ENCODE peak calls at places on chromosomes 6 and 20, in seven cellular contexts. J is heart left ventricle, B is adrenal gland, O is IMR-90, D is transverse colon, S is AG10803, A is pancreas. I is an unnamed sample.

GRCh38 chr6:47853766-47854165 is 71.9 kb downstream of the OPN5 start:
- DNase-seq in O (no peak), B (no peak), D (no peak), A (no peak), S (no peak), J (no peak), I (no peak)

GRCh38 chr20:41534842-41535241 is 83.3 kb downstream of the CHD6 start:
- DNase-seq in J (no peak), B (no peak), D (no peak), O (peak; percentile 28), S (no peak), A (no peak), I (peak; percentile 28)

GRCh38 chr20:951384-952169 is 35.4 kb upstream of the ANGPT4 start:
- DNase-seq in A (no peak), S (no peak), B (no peak), D (no peak), O (no peak), J (no peak), I (no peak)

GRCh38 chr6:43986177-43986825 is 141.0 kb downstream of the MRPL14 start:
- DNase-seq in B (no peak), S (no peak), A (no peak), D (no peak), O (no peak), J (no peak), I (no peak)

GRCh38 chr20:30910937-30911725 is 346.3 kb upstream of the DEFB115 start:
- DNase-seq in O (no peak), D (no peak), B (no peak), S (no peak), A (no peak), J (no peak), I (no peak)

GRCh38 chr6:115441671-115442070 is 619.0 kb downstream of the FRK start:
- DNase-seq in D (no peak), J (no peak), B (no peak), S (peak; percentile 78), A (no peak), O (no peak), I (no peak)

GRCh38 chr20:37349517-37350491 is 3.9 kb downstream of the SRC start:
- DNase-seq in B (peak; percentile 86), O (peak; percentile 17), S (peak; percentile 34), J (no peak), D (no peak), A (no peak), I (no peak)

GRCh38 chr6:108914235-108915022 is 66.2 kb downstream of the ARMC2 start:
- DNase-seq in O (peak; percentile 20), D (no peak), S (peak; percentile 16), J (no peak), A (no peak), B (peak; percentile 27), I (no peak)

GRCh38 chr6:64013061-64013410 is 377.4 kb downstream of the PHF3 start:
- DNase-seq in O (no peak), D (no peak), B (no peak), A (no peak), S (no peak), J (no peak), I (no peak)

GRCh38 chr6:111258615-111259088 is 171.3 kb downstream of the SLC16A10 start:
- DNase-seq in S (peak; percentile 73), J (no peak), O (no peak), B (no peak), D (no peak), A (no peak), I (no peak)

GRCh38 chr6:144190593-144190992 is 40.3 kb downstream of the STX11 start:
- DNase-seq in O (peak; percentile 79), A (no peak), S (peak; percentile 59), B (peak; percentile 59), D (no peak), J (peak; percentile 22), I (peak; percentile 75)

GRCh38 chr6:160030103-160030502 is 61.2 kb downstream of the IGF2R start:
- DNase-seq in J (peak; percentile 89), S (peak; percentile 96), D (peak; percentile 71), O (peak; percentile 97), A (peak; percentile 83), B (peak; percentile 89), I (peak; percentile 94)

GRCh38 chr6:6918216-6918983 is 189.4 kb upstream of the RREB1 start:
- DNase-seq in B (peak; percentile 55), D (no peak), A (no peak), O (peak; percentile 59), J (no peak), S (peak; percentile 64), I (peak; percentile 76)

GRCh38 chr6:47729019-47729418 is 30.6 kb downstream of the ADGRF4 start:
- DNase-seq in O (no peak), S (no peak), B (no peak), A (no peak), J (no peak), D (no peak), I (peak; percentile 91)

GRCh38 chr20:50528129-50528528 is 17.9 kb downstream of the PTPN1 start:
- DNase-seq in S (no peak), D (no peak), A (no peak), J (no peak), O (no peak), B (no peak), I (no peak)

GRCh38 chr6:107103082-107103481 is 12.2 kb downstream of the BEND3 start:
- DNase-seq in J (no peak), S (no peak), O (no peak), D (no peak), B (no peak), A (no peak), I (no peak)

GRCh38 chr6:18432180-18432579 is 45.0 kb downstream of the RNF144B start:
- DNase-seq in O (peak; percentile 89), S (peak; percentile 53), J (no peak), D (no peak), B (no peak), A (no peak), I (peak; percentile 90)

GRCh38 chr6:170545405-170545804 is 7.7 kb downstream of the PSMB1 start:
- DNase-seq in D (no peak), B (no peak), A (no peak), J (no peak), S (no peak), O (peak; percentile 93), I (no peak)

GRCh38 chr6:23656257-23656731 is 469.7 kb upstream of the NRSN1 start:
- DNase-seq in S (no peak), O (no peak), B (no peak), A (no peak), D (no peak), J (no peak), I (no peak)

GRCh38 chr6:150634641-150635292 is 35.1 kb downstream of the PLEKHG1 start:
- DNase-seq in B (no peak), D (no peak), S (peak; percentile 59), A (no peak), J (no peak), O (no peak), I (no peak)

GRCh38 chr6:167651251-167652041 is 175.3 kb upstream of the AFDN start:
- DNase-seq in O (no peak), D (no peak), A (no peak), S (no peak), B (no peak), J (no peak), I (no peak)

GRCh38 chr6:109015185-109015584 is 79.5 kb downstream of the SESN1 start:
- DNase-seq in D (no peak), S (no peak), O (no peak), A (no peak), J (no peak), B (no peak), I (peak; percentile 81)

GRCh38 chr20:46012926-46013825 is 4.5 kb downstream of the MMP9 start:
- DNase-seq in D (no peak), A (no peak), O (no peak), B (no peak), S (no peak), J (no peak), I (no peak)

GRCh38 chr6:82862543-82862942 is 203.1 kb downstream of the UBE3D start:
- DNase-seq in S (peak; percentile 91), O (peak; percentile 37), D (no peak), A (no peak), J (no peak), B (no peak), I (no peak)

GRCh38 chr6:168571268-168571667 is 130.3 kb downstream of the SMOC2 start:
- DNase-seq in J (no peak), O (no peak), B (no peak), S (no peak), A (no peak), D (no peak), I (no peak)

GRCh38 chr20:25194333-25194972 is 1.1 kb upstream of the ENTPD6 start:
- DNase-seq in O (no peak), J (no peak), A (peak; percentile 35), D (no peak), B (no peak), S (no peak), I (no peak)
- H3K4me3 ChIP-seq in O (no peak overlapping the region), J (no peak overlapping the region), A (no peak overlapping the region), D (no peak overlapping the region), B (no peak overlapping the region), S (no peak overlapping the region), I (no peak overlapping the region)

GRCh38 chr6:3887150-3887700 is 38.1 kb downstream of the FAM50B start:
- DNase-seq in A (no peak), D (no peak), O (peak; percentile 54), B (peak; percentile 37), S (peak; percentile 64), J (no peak), I (peak; percentile 49)
- TF ChIP-seq CTCF in A (no peak), D (peak; percentile 36), O (peak; percentile 64), B (peak; percentile 20), S (peak; percentile 74), J (peak; percentile 37), I (peak; percentile 58)

GRCh38 chr6:21665436-21666199 is 72.1 kb downstream of the SOX4 start:
- DNase-seq in S (no peak), D (no peak), A (no peak), B (no peak), O (no peak), J (peak; percentile 6), I (no peak)

GRCh38 chr6:21665101-21665435 is 71.5 kb downstream of the SOX4 start:
- DNase-seq in B (no peak), D (no peak), J (no peak), A (no peak), O (no peak), S (no peak), I (no peak)

GRCh38 chr6:21666788-21667681 is 73.5 kb downstream of the SOX4 start:
- DNase-seq in B (no peak), O (no peak), A (no peak), J (peak; percentile 7), S (no peak), D (peak; percentile 10), I (no peak)

GRCh38 chr6:21666200-21666671 is 72.7 kb downstream of the SOX4 start:
- DNase-seq in S (no peak), A (peak; percentile 25), J (peak; percentile 29), B (no peak), O (no peak), D (peak; percentile 8), I (no peak)

GRCh38 chr6:21668794-21669193 is 75.2 kb downstream of the SOX4 start:
- DNase-seq in A (no peak), J (no peak), D (no peak), O (no peak), B (no peak), S (no peak), I (no peak)
- H3K4me3 ChIP-seq in A (no peak overlapping the region), J (no peak overlapping the region), D (no peak overlapping the region), O (no peak overlapping the region), B (no peak overlapping the region), S (no peak overlapping the region), I (no peak overlapping the region)

DNA sequence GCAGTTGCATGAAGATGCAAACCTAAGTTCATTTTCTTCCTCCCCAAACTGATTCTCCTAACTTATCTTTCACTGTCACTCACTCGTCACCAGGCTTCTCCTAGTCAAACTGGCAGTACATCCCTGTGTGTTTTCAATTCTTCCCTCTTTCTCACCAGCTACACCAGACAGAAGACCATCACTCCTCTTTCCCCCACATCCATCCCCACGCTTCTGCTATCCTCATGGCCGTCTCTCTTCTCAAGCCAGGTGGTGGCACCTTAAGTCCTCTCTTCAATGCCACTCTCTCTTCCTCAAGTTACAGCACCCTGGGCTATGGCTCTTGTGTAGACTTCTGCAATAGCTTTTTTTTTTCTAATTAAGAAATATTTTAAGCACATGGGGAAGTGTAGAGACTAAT is 14.4 kb upstream of the TREM2 start:
- DNase-seq in J (no peak), A (no peak), O (no peak), B (no peak), S (no peak), D (no peak), I (no peak)
- TF ChIP-seq CTCF in J (no peak), A (no peak), O (no peak), B (no peak), S (no peak), D (no peak), I (no peak)